ENCODE peak calls at places on chromosomes 7 and 10, in four cellular contexts. Y is stimulated activated CD8-positive, alpha-beta memory T cell treated with anti-CD3 and anti-CD28 coated beads, Interleukin-7, amount 100 ng/mL, for 1 hour; Q is Kasumi-1; M is PC-3. I is an unnamed sample.

GRCh38 chr7:152132812-152133211 is 107.3 kb downstream of the GALNT11 start:
- DNase-seq in Y (no peak), Q (no peak), M (no peak), I (no peak)

GRCh38 chr7:31175672-31176071 is 123.6 kb downstream of the ADCYAP1R1 start:
- DNase-seq in Y (no peak), Q (peak), M (peak), I (peak)

GRCh38 chr10:43407576-43408330 is 1.2 kb downstream of the HNRNPF start:
- DNase-seq in Y (peak), Q (peak), M (peak), I (peak)

GRCh38 chr7:128106840-128107239 is 75.6 kb upstream of the LRRC4 start:
- DNase-seq in Y (no peak), Q (no peak), M (no peak), I (no peak)

GRCh38 chr10:65818990-65819389 is 1106.8 kb upstream of the LRRTM3 start:
- DNase-seq in Y (no peak), Q (no peak), M (no peak), I (no peak)

GRCh38 chr7:150371996-150372270 is 3.3 kb downstream of the REPIN1 start:
- DNase-seq in Y (no peak), Q (no peak), M (no peak), I (no peak)

GRCh38 chr10:91759581-91759986 is 38.6 kb upstream of the TNKS2 start:
- DNase-seq in Y (no peak), Q (no peak), M (peak), I (no peak)

GRCh38 chr7:101378808-101379207 is 16.1 kb downstream of the COL26A1 start:
- DNase-seq in Y (no peak), Q (no peak), M (no peak), I (no peak)

GRCh38 chr7:70512719-70513118 is 619.2 kb upstream of the GALNT17 start:
- DNase-seq in Y (no peak), Q (no peak), M (no peak), I (no peak)

GRCh38 chr7:102286237-102287081 is at the start of gene SH2B2:
- DNase-seq in Y (no peak), Q (peak), M (peak), I (peak)

GRCh38 chr7:138892016-138892630 is 89.1 kb downstream of the KIAA1549 start:
- DNase-seq in Y (no peak), Q (no peak), M (peak), I (no peak)

GRCh38 chr10:93182790-93183189 is 109.1 kb downstream of the CYP26A1 start:
- DNase-seq in Y (no peak), Q (no peak), M (no peak), I (no peak)

GRCh38 chr7:46256870-46257528 is 335.9 kb upstream of the IGFBP3 start:
- DNase-seq in Y (no peak), Q (no peak), M (no peak), I (no peak)

GRCh38 chr7:55574062-55574717 is 1.9 kb upstream of the VOPP1 start:
- DNase-seq in Y (no peak), Q (peak), M (no peak), I (peak)

GRCh38 chr7:111384065-111384891 is 178.0 kb downstream of the IMMP2L start:
- DNase-seq in Y (no peak), Q (no peak), M (peak), I (peak)

GRCh38 chr7:85567983-85568382 is 381.1 kb upstream of the SEMA3D start:
- DNase-seq in Y (no peak), Q (no peak), M (no peak), I (no peak)

GRCh38 chr7:128783143-128783799 is 7.7 kb upstream of the OPN1SW start:
- DNase-seq in Y (no peak), Q (no peak), M (no peak), I (peak)

GRCh38 chr10:80046629-80047441 is 31.6 kb upstream of the TMEM254 start:
- DNase-seq in Y (peak), Q (peak), M (peak), I (peak)

GRCh38 chr7:517848-518629 is 1.6 kb downstream of the PDGFA start:
- DNase-seq in Y (no peak), Q (no peak), M (peak), I (peak)

GRCh38 chr7:17781491-17782215 is 158.6 kb downstream of the SNX13 start:
- DNase-seq in Y (no peak), Q (no peak), M (peak), I (peak)

GRCh38 chr10:94890264-94891022 is 48.0 kb upstream of the CYP2C9 start:
- DNase-seq in Y (no peak), Q (no peak), M (no peak), I (no peak)

GRCh38 chr7:147775564-147775963 is 815.0 kb upstream of the C7orf33 start:
- DNase-seq in Y (no peak), Q (no peak), M (no peak), I (no peak)

GRCh38 chr10:97689637-97690036 is 2.6 kb upstream of the AVPI1 start:
- DNase-seq in Y (no peak), Q (peak), M (peak), I (peak)

GRCh38 chr7:73652541-73652949 is 15.1 kb upstream of the VPS37D start:
- DNase-seq in Y (no peak), Q (no peak), M (no peak), I (no peak)

GRCh38 chr10:76905251-76905650 is 732.4 kb downstream of the KCNMA1 start:
- DNase-seq in Y (no peak), Q (no peak), M (no peak), I (no peak)

GRCh38 chr7:141695803-141696289 is 6.1 kb downstream of the DENND11 start:
- DNase-seq in Y (no peak), Q (no peak), M (peak), I (no peak)

GRCh38 chr10:6089334-6090219 is 743 bp downstream of the RBM17 start:
- DNase-seq in Y (no peak), Q (peak), M (peak), I (peak)

GRCh38 chr10:4057725-4058513 is 272.9 kb upstream of the KLF6 start:
- DNase-seq in Y (no peak), Q (no peak), M (no peak), I (no peak)

I was measured in MCF 10A.